ENCODE peak calls at places on chromosomes 2 and 18, in eight cellular contexts. One of them, this sample, is unnamed.

GRCh38 chr18:12637901-12638633 is 19.8 kb downstream of the SPIRE1 start:
- DNase-seq in coronary artery: no peak
- DNase-seq in AG09309: peak; percentile 83
- DNase-seq in testis: no peak
- DNase-seq in endothelial cell: no peak
- DNase-seq in CD8-positive, alpha-beta T cell: no peak
- DNase-seq in sigmoid colon: no peak
- DNase-seq in B cell: no peak
- DNase-seq in this sample: no peak

GRCh38 chr2:162840598-162841246 is 2.2 kb upstream of the KCNH7 start:
- DNase-seq in coronary artery: no peak
- DNase-seq in AG09309: no peak
- DNase-seq in testis: peak; percentile 77
- DNase-seq in endothelial cell: peak; percentile 85
- DNase-seq in CD8-positive, alpha-beta T cell: no peak
- DNase-seq in sigmoid colon: no peak
- DNase-seq in B cell: peak; percentile 9
- DNase-seq in this sample: peak; percentile 31

GRCh38 chr2:228164718-228165117 is 16.8 kb downstream of the SPHKAP start:
- DNase-seq in coronary artery: no peak
- DNase-seq in AG09309: no peak
- DNase-seq in testis: no peak
- DNase-seq in endothelial cell: no peak
- DNase-seq in CD8-positive, alpha-beta T cell: no peak
- DNase-seq in sigmoid colon: no peak
- DNase-seq in B cell: no peak
- DNase-seq in this sample: no peak

GRCh38 chr2:241545113-241545512 is 13.4 kb upstream of the BOK start:
- DNase-seq in coronary artery: no peak
- DNase-seq in AG09309: peak; percentile 38
- DNase-seq in testis: no peak
- DNase-seq in endothelial cell: no peak
- DNase-seq in CD8-positive, alpha-beta T cell: no peak
- DNase-seq in sigmoid colon: no peak
- DNase-seq in B cell: no peak
- DNase-seq in this sample: no peak

GRCh38 chr2:169767243-169767888 is 31.3 kb upstream of the SSB start:
- DNase-seq in coronary artery: no peak
- DNase-seq in AG09309: no peak
- DNase-seq in testis: peak; percentile 84
- DNase-seq in endothelial cell: peak; percentile 47
- DNase-seq in CD8-positive, alpha-beta T cell: peak; percentile 65
- DNase-seq in sigmoid colon: peak; percentile 67
- DNase-seq in B cell: peak; percentile 69
- DNase-seq in this sample: peak; percentile 74

GRCh38 chr2:160574472-160575140 is 81.0 kb upstream of the RBMS1 start:
- DNase-seq in coronary artery: no peak
- DNase-seq in AG09309: peak; percentile 79
- DNase-seq in testis: no peak
- DNase-seq in endothelial cell: no peak
- DNase-seq in CD8-positive, alpha-beta T cell: no peak
- DNase-seq in sigmoid colon: no peak
- DNase-seq in B cell: no peak
- DNase-seq in this sample: no peak

GRCh38 chr2:115165529-115166109 is 723.2 kb downstream of the DPP10 start:
- DNase-seq in coronary artery: no peak
- DNase-seq in AG09309: no peak
- DNase-seq in testis: peak; percentile 60
- DNase-seq in endothelial cell: peak; percentile 26
- DNase-seq in CD8-positive, alpha-beta T cell: no peak
- DNase-seq in sigmoid colon: no peak
- DNase-seq in B cell: no peak
- DNase-seq in this sample: peak; percentile 32

GRCh38 chr2:171272039-171272438 is 111.3 kb upstream of the TLK1 start:
- DNase-seq in coronary artery: no peak
- DNase-seq in AG09309: peak; percentile 84
- DNase-seq in testis: peak; percentile 24
- DNase-seq in endothelial cell: no peak
- DNase-seq in CD8-positive, alpha-beta T cell: no peak
- DNase-seq in sigmoid colon: no peak
- DNase-seq in B cell: no peak
- DNase-seq in this sample: no peak

DNA sequence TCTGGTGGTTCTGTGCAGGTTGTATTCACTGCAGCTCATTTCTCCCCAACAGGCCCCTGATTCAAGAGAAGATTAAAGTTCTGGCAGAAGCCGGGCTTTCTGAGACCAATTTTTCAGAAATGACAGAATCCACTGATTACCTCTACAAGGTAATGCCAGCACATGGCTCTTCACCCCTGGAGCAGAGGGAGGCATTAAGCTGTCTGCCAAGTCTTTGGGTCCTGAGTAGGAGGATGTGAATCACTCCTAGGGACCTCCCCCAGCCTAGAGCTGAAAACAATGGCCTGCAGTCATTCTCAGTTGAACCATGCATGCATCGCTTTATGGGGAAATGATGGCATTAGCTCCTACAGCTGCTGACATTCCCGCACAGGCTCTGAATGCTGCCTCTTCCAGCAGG is 20.5 kb upstream of the RPL37A start:
- DNase-seq in coronary artery: no peak
- DNase-seq in AG09309: peak; percentile 27
- DNase-seq in testis: peak; percentile 79
- DNase-seq in endothelial cell: no peak
- DNase-seq in CD8-positive, alpha-beta T cell: no peak
- DNase-seq in sigmoid colon: no peak
- DNase-seq in B cell: no peak
- DNase-seq in this sample: no peak
- TF ChIP-seq CTCF in coronary artery: no peak
- TF ChIP-seq CTCF in AG09309: no peak
- TF ChIP-seq CTCF in testis: no peak
- TF ChIP-seq CTCF in endothelial cell: no peak
- TF ChIP-seq CTCF in CD8-positive, alpha-beta T cell: no peak
- TF ChIP-seq CTCF in sigmoid colon: no peak
- TF ChIP-seq CTCF in B cell: no peak
- TF ChIP-seq CTCF in this sample: no peak

GRCh38 chr2:66270247-66270646 is 164.7 kb upstream of the MEIS1 start:
- DNase-seq in coronary artery: no peak
- DNase-seq in AG09309: no peak
- DNase-seq in testis: no peak
- DNase-seq in endothelial cell: no peak
- DNase-seq in CD8-positive, alpha-beta T cell: no peak
- DNase-seq in sigmoid colon: no peak
- DNase-seq in B cell: no peak
- DNase-seq in this sample: no peak

GRCh38 chr2:66281980-66282379 is 152.9 kb upstream of the MEIS1 start:
- DNase-seq in coronary artery: no peak
- DNase-seq in AG09309: no peak
- DNase-seq in testis: no peak
- DNase-seq in endothelial cell: no peak
- DNase-seq in CD8-positive, alpha-beta T cell: no peak
- DNase-seq in sigmoid colon: no peak
- DNase-seq in B cell: no peak
- DNase-seq in this sample: no peak

GRCh38 chr2:66279024-66279423 is 155.9 kb upstream of the MEIS1 start:
- DNase-seq in coronary artery: no peak
- DNase-seq in AG09309: no peak
- DNase-seq in testis: no peak
- DNase-seq in endothelial cell: no peak
- DNase-seq in CD8-positive, alpha-beta T cell: no peak
- DNase-seq in sigmoid colon: no peak
- DNase-seq in B cell: no peak
- DNase-seq in this sample: no peak

GRCh38 chr2:66271777-66272176 is 163.1 kb upstream of the MEIS1 start:
- DNase-seq in coronary artery: no peak
- DNase-seq in AG09309: no peak
- DNase-seq in testis: no peak
- DNase-seq in endothelial cell: no peak
- DNase-seq in CD8-positive, alpha-beta T cell: no peak
- DNase-seq in sigmoid colon: no peak
- DNase-seq in B cell: no peak
- DNase-seq in this sample: no peak

DNA sequence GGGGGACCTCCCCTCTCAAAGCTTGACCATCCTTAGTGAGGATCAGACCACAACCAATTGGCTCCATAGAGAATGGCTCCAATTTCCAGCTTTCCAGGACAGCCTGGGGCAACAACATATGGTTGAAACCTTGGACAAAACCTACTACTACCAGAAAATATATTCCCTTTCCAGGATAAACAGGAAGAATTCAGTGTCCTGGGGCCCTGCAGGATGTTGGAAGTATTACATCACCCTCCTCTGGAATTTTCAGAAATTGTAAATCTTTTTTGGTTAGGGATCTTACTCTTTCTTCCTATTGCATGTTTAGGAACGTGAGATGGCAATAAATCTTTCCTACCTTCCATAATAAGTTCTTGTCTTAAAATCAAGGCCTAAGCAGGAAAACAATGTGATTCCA is 158.9 kb upstream of the MEIS1 start:
- DNase-seq in coronary artery: no peak
- DNase-seq in AG09309: no peak
- DNase-seq in testis: no peak
- DNase-seq in endothelial cell: no peak
- DNase-seq in CD8-positive, alpha-beta T cell: no peak
- DNase-seq in sigmoid colon: no peak
- DNase-seq in B cell: no peak
- DNase-seq in this sample: no peak
- TF ChIP-seq CTCF in coronary artery: no peak
- TF ChIP-seq CTCF in AG09309: no peak
- TF ChIP-seq CTCF in testis: no peak
- TF ChIP-seq CTCF in endothelial cell: peak; percentile 54
- TF ChIP-seq CTCF in CD8-positive, alpha-beta T cell: no peak
- TF ChIP-seq CTCF in sigmoid colon: no peak
- TF ChIP-seq CTCF in B cell: no peak
- TF ChIP-seq CTCF in this sample: no peak

GRCh38 chr2:157592374-157592773 is 36.3 kb downstream of the ACVR1C start:
- DNase-seq in coronary artery: no peak
- DNase-seq in AG09309: no peak
- DNase-seq in testis: no peak
- DNase-seq in endothelial cell: no peak
- DNase-seq in CD8-positive, alpha-beta T cell: no peak
- DNase-seq in sigmoid colon: no peak
- DNase-seq in B cell: no peak
- DNase-seq in this sample: no peak

GRCh38 chr2:157596992-157597681 is 31.5 kb downstream of the ACVR1C start:
- DNase-seq in coronary artery: no peak
- DNase-seq in AG09309: no peak
- DNase-seq in testis: peak; percentile 29
- DNase-seq in endothelial cell: peak; percentile 59
- DNase-seq in CD8-positive, alpha-beta T cell: peak; percentile 75
- DNase-seq in sigmoid colon: peak; percentile 60
- DNase-seq in B cell: peak; percentile 69
- DNase-seq in this sample: peak; percentile 40

GRCh38 chr2:157587576-157587975 is 41.1 kb downstream of the ACVR1C start:
- DNase-seq in coronary artery: no peak
- DNase-seq in AG09309: no peak
- DNase-seq in testis: no peak
- DNase-seq in endothelial cell: no peak
- DNase-seq in CD8-positive, alpha-beta T cell: no peak
- DNase-seq in sigmoid colon: no peak
- DNase-seq in B cell: no peak
- DNase-seq in this sample: no peak

GRCh38 chr2:157593411-157593810 is 35.3 kb downstream of the ACVR1C start:
- DNase-seq in coronary artery: no peak
- DNase-seq in AG09309: no peak
- DNase-seq in testis: no peak
- DNase-seq in endothelial cell: no peak
- DNase-seq in CD8-positive, alpha-beta T cell: no peak
- DNase-seq in sigmoid colon: no peak
- DNase-seq in B cell: no peak
- DNase-seq in this sample: no peak

DNA sequence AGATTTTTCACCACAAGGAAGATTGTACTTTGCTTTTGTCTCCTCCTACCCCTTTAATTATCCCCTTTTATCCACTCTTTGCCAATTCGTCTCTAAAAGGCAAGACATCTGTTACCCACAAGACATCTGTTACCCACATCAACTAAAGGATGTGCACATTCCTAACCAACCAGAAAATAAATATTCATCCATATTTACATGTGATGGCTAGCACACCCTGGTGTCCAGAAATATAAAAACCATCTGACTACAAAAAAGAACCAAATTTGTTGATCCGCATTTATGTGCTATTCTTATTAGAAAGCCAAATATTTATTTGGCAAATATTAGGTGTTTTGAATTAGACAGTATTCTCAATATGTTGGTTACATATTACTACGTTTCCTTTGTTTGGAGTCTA is 35.7 kb downstream of the ACVR1C start:
- DNase-seq in coronary artery: no peak
- DNase-seq in AG09309: peak; percentile 18
- DNase-seq in testis: no peak
- DNase-seq in endothelial cell: no peak
- DNase-seq in CD8-positive, alpha-beta T cell: no peak
- DNase-seq in sigmoid colon: no peak
- DNase-seq in B cell: peak; percentile 23
- DNase-seq in this sample: no peak
- TF ChIP-seq CTCF in coronary artery: no peak
- TF ChIP-seq CTCF in AG09309: peak; percentile 32
- TF ChIP-seq CTCF in testis: peak; percentile 21
- TF ChIP-seq CTCF in endothelial cell: peak; percentile 16
- TF ChIP-seq CTCF in CD8-positive, alpha-beta T cell: no peak
- TF ChIP-seq CTCF in sigmoid colon: no peak
- TF ChIP-seq CTCF in B cell: peak; percentile 57
- TF ChIP-seq CTCF in this sample: no peak

GRCh38 chr2:15861898-15862297 is 78.5 kb upstream of the MYCN start:
- DNase-seq in coronary artery: no peak
- DNase-seq in AG09309: no peak
- DNase-seq in testis: no peak
- DNase-seq in endothelial cell: no peak
- DNase-seq in CD8-positive, alpha-beta T cell: no peak
- DNase-seq in sigmoid colon: no peak
- DNase-seq in B cell: no peak
- DNase-seq in this sample: no peak

GRCh38 chr2:15861172-15861822 is 79.1 kb upstream of the MYCN start:
- DNase-seq in coronary artery: no peak
- DNase-seq in AG09309: no peak
- DNase-seq in testis: no peak
- DNase-seq in endothelial cell: no peak
- DNase-seq in CD8-positive, alpha-beta T cell: no peak
- DNase-seq in sigmoid colon: no peak
- DNase-seq in B cell: no peak
- DNase-seq in this sample: no peak

GRCh38 chr2:15860051-15860663 is 80.2 kb upstream of the MYCN start:
- DNase-seq in coronary artery: no peak
- DNase-seq in AG09309: no peak
- DNase-seq in testis: no peak
- DNase-seq in endothelial cell: no peak
- DNase-seq in CD8-positive, alpha-beta T cell: no peak
- DNase-seq in sigmoid colon: no peak
- DNase-seq in B cell: no peak
- DNase-seq in this sample: no peak

GRCh38 chr2:15863089-15863488 is 77.3 kb upstream of the MYCN start:
- DNase-seq in coronary artery: no peak
- DNase-seq in AG09309: no peak
- DNase-seq in testis: no peak
- DNase-seq in endothelial cell: no peak
- DNase-seq in CD8-positive, alpha-beta T cell: no peak
- DNase-seq in sigmoid colon: no peak
- DNase-seq in B cell: no peak
- DNase-seq in this sample: no peak

DNA sequence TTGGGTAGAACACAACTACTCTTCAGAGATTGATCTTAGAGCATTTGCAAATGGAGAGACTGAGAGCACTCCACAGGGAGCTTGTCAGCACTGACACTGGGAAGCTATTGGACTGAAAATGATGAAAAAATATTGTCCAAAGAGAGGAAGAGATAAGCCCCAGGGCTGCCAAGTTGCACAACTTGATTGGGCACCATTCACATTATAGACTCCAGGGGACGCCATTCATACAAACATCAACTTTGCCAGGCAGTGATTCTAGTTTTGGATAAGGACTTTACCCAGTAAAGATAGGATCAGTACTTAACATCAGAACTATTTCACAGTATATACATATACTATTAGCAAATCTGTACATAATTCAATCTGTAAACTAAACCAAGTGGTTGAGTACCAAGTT is 79.6 kb upstream of the MYCN start:
- DNase-seq in coronary artery: no peak
- DNase-seq in AG09309: no peak
- DNase-seq in testis: no peak
- DNase-seq in endothelial cell: no peak
- DNase-seq in CD8-positive, alpha-beta T cell: no peak
- DNase-seq in sigmoid colon: no peak
- DNase-seq in B cell: no peak
- DNase-seq in this sample: no peak
- TF ChIP-seq CTCF in coronary artery: no peak
- TF ChIP-seq CTCF in AG09309: no peak
- TF ChIP-seq CTCF in testis: no peak
- TF ChIP-seq CTCF in endothelial cell: no peak
- TF ChIP-seq CTCF in CD8-positive, alpha-beta T cell: no peak
- TF ChIP-seq CTCF in sigmoid colon: no peak
- TF ChIP-seq CTCF in B cell: no peak
- TF ChIP-seq CTCF in this sample: no peak

This sample was measured in GM20000.